ENCODE peak calls at places on chromosome 22, in seven cellular contexts. X is brain microvascular endothelial cell, K is fibroblast of mammary gland, Q is IMR-90, Y is ovary, F is fibroblast of the aortic adventitia, B is K562. M is an unnamed sample.
A peak's percentile ranks its signal among the peaks of the same experiment; 100 is the strongest.

GRCh38 chr22:40723396-40723933 is 44.2 kb downstream of the MCHR1 start:
- DNase-seq in X (no peak), K (no peak), Q (no peak), Y (no peak), F (no peak), B (no peak), M (no peak)

GRCh38 chr22:44531487-44531886 is 33.5 kb upstream of the RTL6 start:
- DNase-seq in X (no peak), K (no peak), Q (no peak), Y (no peak), F (peak; percentile 37), B (no peak), M (no peak)

GRCh38 chr22:46996595-46997310 is 234.3 kb downstream of the TBC1D22A start:
- DNase-seq in X (no peak), K (no peak), Q (no peak), Y (no peak), F (no peak), B (peak; percentile 24), M (no peak)

GRCh38 chr22:47787501-47788227 is 1025.2 kb downstream of the TBC1D22A start:
- DNase-seq in X (no peak), K (no peak), Q (no peak), Y (no peak), F (no peak), B (no peak), M (no peak)

GRCh38 chr22:49756201-49756600 is 71.5 kb downstream of the BRD1 start:
- DNase-seq in X (no peak), K (no peak), Q (no peak), Y (no peak), F (no peak), B (no peak), M (no peak)

GRCh38 chr22:49962751-49963646 is 2.4 kb downstream of the PIM3 start:
- DNase-seq in X (no peak), K (no peak), Q (no peak), Y (peak; percentile 49), F (no peak), B (no peak), M (no peak)

GRCh38 chr22:27718186-27719032 is 83.1 kb downstream of the MN1 start:
- DNase-seq in X (peak; percentile 96), K (peak; percentile 97), Q (peak; percentile 98), Y (peak; percentile 32), F (peak; percentile 99), B (peak; percentile 90), M (peak; percentile 92)

GRCh38 chr22:50529416-50530279 is at the start of gene TYMP:
- DNase-seq in X (no peak), K (no peak), Q (no peak), Y (no peak), F (peak; percentile 29), B (no peak), M (no peak)

GRCh38 chr22:32473388-32473952 is 1.1 kb upstream of the FBXO7 start:
- DNase-seq in X (peak; percentile 65), K (peak; percentile 76), Q (peak; percentile 70), Y (peak; percentile 10), F (peak; percentile 82), B (peak; percentile 65), M (peak; percentile 83)

GRCh38 chr22:49437956-49438355 is 389.7 kb downstream of the BRD1 start:
- DNase-seq in X (no peak), K (no peak), Q (no peak), Y (no peak), F (no peak), B (no peak), M (no peak)

GRCh38 chr22:44734801-44735517 is 17.4 kb upstream of the ARHGAP8 start:
- DNase-seq in X (no peak), K (no peak), Q (no peak), Y (no peak), F (no peak), B (no peak), M (no peak)

GRCh38 chr22:46693634-46694422 is 44.2 kb downstream of the CERK start:
- DNase-seq in X (no peak), K (no peak), Q (no peak), Y (no peak), F (no peak), B (no peak), M (no peak)

GRCh38 chr22:46581580-46582244 is 38.5 kb upstream of the GRAMD4 start:
- DNase-seq in X (no peak), K (no peak), Q (no peak), Y (no peak), F (no peak), B (no peak), M (no peak)

GRCh38 chr22:44274918-44275665 is 37.7 kb downstream of the SHISAL1 start:
- DNase-seq in X (no peak), K (no peak), Q (no peak), Y (no peak), F (no peak), B (no peak), M (no peak)

GRCh38 chr22:48694296-48694883 is 1133.3 kb downstream of the BRD1 start:
- DNase-seq in X (no peak), K (no peak), Q (no peak), Y (no peak), F (no peak), B (no peak), M (no peak)

GRCh38 chr22:31136155-31136554 is 4.2 kb downstream of the PLA2G3 start:
- DNase-seq in X (no peak), K (no peak), Q (no peak), Y (no peak), F (no peak), B (no peak), M (no peak)

GRCh38 chr22:46578824-46579561 is 41.2 kb upstream of the GRAMD4 start:
- DNase-seq in X (no peak), K (peak; percentile 35), Q (peak; percentile 40), Y (no peak), F (peak; percentile 35), B (peak; percentile 59), M (peak; percentile 69)

GRCh38 chr22:46454233-46454909 is 83.0 kb downstream of the CELSR1 start:
- DNase-seq in X (no peak), K (no peak), Q (no peak), Y (no peak), F (no peak), B (no peak), M (no peak)

GRCh38 chr22:31812977-31813605 is 59.3 kb downstream of the DEPDC5 start:
- DNase-seq in X (no peak), K (no peak), Q (no peak), Y (no peak), F (no peak), B (no peak), M (no peak)

DNA sequence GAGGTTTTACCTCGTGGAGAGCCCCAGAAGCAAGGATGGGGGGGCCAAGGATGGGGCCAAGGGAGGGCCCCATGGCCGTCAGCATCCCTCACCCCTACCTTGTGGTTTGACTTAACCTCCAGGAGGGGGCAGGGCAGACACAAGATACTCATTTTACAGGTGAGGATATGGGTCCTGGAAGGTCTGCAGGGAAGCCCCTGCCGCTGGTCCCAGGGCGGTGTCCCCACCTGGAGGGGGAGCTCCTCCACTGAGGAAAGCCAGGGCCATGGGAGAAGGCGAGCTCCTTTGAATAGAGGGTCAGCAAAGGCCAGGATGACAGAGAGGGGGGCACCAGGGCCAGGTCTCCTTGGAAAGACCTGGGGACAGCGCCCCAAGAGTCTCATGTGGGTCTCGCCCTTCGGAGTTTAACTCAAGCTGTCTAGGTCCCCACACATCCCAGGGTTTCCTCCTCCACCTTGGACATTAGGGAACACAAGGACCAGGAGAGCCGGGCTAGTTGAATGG is 5.9 kb upstream of the ADORA2A start:
- DNase-seq in X (no peak), K (no peak), Q (no peak), Y (no peak), F (no peak), B (peak; percentile 48), M (no peak)
- TF ChIP-seq CTCF in X (peak; percentile 43), K (no peak), Q (no peak), Y (no peak), F (peak; percentile 12), B (peak; percentile 59), M (peak; percentile 28)

DNA sequence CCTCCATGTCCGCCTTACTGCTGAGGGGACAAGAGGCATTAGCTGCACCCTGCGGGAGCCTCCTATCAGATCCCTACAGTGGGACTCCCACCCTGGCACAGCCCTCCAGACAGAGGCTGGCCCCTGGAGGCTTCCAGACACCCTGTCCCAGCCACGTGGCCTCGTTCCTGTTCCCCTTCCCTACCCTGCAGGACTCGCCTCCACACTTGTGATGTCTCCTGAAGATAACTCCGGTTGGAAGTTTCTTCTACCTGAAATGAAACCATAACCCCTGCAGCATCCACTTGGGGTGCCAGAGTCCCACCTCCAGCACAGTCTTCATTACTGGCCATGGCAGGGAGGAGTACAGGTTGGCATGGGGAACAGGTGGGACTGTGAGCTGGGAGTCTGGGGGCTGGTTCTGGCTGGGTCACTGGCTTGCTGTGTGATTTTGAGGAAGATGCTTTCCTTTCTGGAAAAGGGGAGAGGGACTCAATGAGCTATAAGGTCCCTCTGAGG is 4.9 kb upstream of the SH3BP1 start:
- DNase-seq in X (no peak), K (no peak), Q (no peak), Y (no peak), F (peak; percentile 11), B (peak; percentile 57), M (no peak)
- TF ChIP-seq CTCF in X (peak; percentile 53), K (peak; percentile 18), Q (peak; percentile 24), Y (peak; percentile 28), F (peak; percentile 14), B (peak; percentile 30), M (peak; percentile 44)

GRCh38 chr22:26134654-26135330 is 34.5 kb upstream of the SEZ6L start:
- DNase-seq in X (no peak), K (no peak), Q (no peak), Y (no peak), F (no peak), B (peak; percentile 4), M (no peak)
- TF ChIP-seq CTCF in X (no peak), K (no peak), Q (no peak), Y (no peak), F (no peak), B (no peak), M (no peak)

GRCh38 chr22:43202326-43202725 is 15.4 kb upstream of the TTLL12 start:
- DNase-seq in X (no peak), K (no peak), Q (no peak), Y (no peak), F (no peak), B (no peak), M (no peak)

GRCh38 chr22:43202756-43203155 is 15.8 kb upstream of the TTLL12 start:
- DNase-seq in X (no peak), K (no peak), Q (no peak), Y (no peak), F (no peak), B (no peak), M (no peak)

GRCh38 chr22:43201486-43202219 is 14.7 kb upstream of the TTLL12 start:
- DNase-seq in X (no peak), K (no peak), Q (no peak), Y (no peak), F (no peak), B (no peak), M (no peak)

GRCh38 chr22:43205261-43205691 is 18.3 kb upstream of the TTLL12 start:
- DNase-seq in X (no peak), K (no peak), Q (no peak), Y (no peak), F (no peak), B (no peak), M (no peak)

DNA sequence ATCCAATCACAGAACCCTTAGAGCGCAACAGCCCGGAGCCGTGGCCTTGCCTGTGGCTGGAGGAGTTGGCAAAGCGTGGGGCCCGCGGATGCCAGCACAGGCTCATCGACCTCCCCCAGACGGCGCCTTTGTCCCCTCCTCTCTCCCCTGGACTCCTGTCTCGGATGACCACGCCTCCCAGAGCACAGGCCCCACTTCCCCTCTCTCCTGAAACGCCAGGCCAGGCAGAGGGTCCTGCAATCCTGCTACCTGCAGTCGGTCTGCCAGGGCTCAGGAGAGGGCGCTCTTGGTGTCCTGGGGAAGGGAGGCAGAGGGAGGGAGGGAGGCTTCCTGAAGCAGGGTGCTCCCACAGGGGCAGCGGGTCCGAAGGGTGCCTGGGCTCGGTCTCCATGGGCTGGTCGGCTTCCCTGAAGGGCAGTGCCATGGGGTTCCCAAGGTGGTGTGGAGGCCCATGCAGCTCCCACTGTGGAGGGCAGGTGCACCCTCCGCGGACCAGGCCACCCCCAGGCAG is 16.6 kb upstream of the TTLL12 start:
- DNase-seq in X (no peak), K (no peak), Q (no peak), Y (no peak), F (no peak), B (no peak), M (no peak)
- TF ChIP-seq CTCF in X (no peak), K (no peak), Q (no peak), Y (no peak), F (no peak), B (no peak), M (no peak)